ENCODE peak calls at places on chromosomes 11 and 22, in six cellular contexts. One of them, this sample, is unnamed.

GRCh38 chr11:23746896-23747295 is 750.0 kb upstream of the LUZP2 start:
- DNase-seq in non-pigmented ciliary epithelial cell: no peak
- DNase-seq in GM13977: no peak
- DNase-seq in heart right ventricle: no peak
- DNase-seq in ELF-1: no peak
- DNase-seq in smooth muscle cell of the brain vasculature: no peak
- DNase-seq in this sample: no peak

GRCh38 chr11:11816511-11817319 is 25.1 kb upstream of the USP47 start:
- DNase-seq in non-pigmented ciliary epithelial cell: no peak
- DNase-seq in GM13977: no peak
- DNase-seq in heart right ventricle: no peak
- DNase-seq in ELF-1: no peak
- DNase-seq in smooth muscle cell of the brain vasculature: no peak
- DNase-seq in this sample: no peak

GRCh38 chr22:38989461-38989860 is 7.3 kb downstream of the APOBEC3B start:
- DNase-seq in non-pigmented ciliary epithelial cell: no peak
- DNase-seq in GM13977: no peak
- DNase-seq in heart right ventricle: no peak
- DNase-seq in ELF-1: no peak
- DNase-seq in smooth muscle cell of the brain vasculature: no peak
- DNase-seq in this sample: no peak

GRCh38 chr11:123509737-123510578 is 79.9 kb downstream of the GRAMD1B start:
- DNase-seq in non-pigmented ciliary epithelial cell: peak; percentile 45
- DNase-seq in GM13977: no peak
- DNase-seq in heart right ventricle: no peak
- DNase-seq in ELF-1: peak; percentile 88
- DNase-seq in smooth muscle cell of the brain vasculature: peak; percentile 33
- DNase-seq in this sample: peak; percentile 21

GRCh38 chr11:22982903-22983302 is 122.6 kb upstream of the CCDC179 start:
- DNase-seq in non-pigmented ciliary epithelial cell: no peak
- DNase-seq in GM13977: no peak
- DNase-seq in heart right ventricle: no peak
- DNase-seq in ELF-1: no peak
- DNase-seq in smooth muscle cell of the brain vasculature: no peak
- DNase-seq in this sample: no peak

GRCh38 chr11:101129203-101129943 is at the start of gene PGR:
- DNase-seq in non-pigmented ciliary epithelial cell: no peak
- DNase-seq in GM13977: peak; percentile 17
- DNase-seq in heart right ventricle: peak; percentile 51
- DNase-seq in ELF-1: peak; percentile 48
- DNase-seq in smooth muscle cell of the brain vasculature: no peak
- DNase-seq in this sample: no peak

GRCh38 chr11:34658071-34659015 is 37.5 kb downstream of the EHF start:
- DNase-seq in non-pigmented ciliary epithelial cell: no peak
- DNase-seq in GM13977: no peak
- DNase-seq in heart right ventricle: no peak
- DNase-seq in ELF-1: no peak
- DNase-seq in smooth muscle cell of the brain vasculature: no peak
- DNase-seq in this sample: no peak

GRCh38 chr11:128290106-128290840 is 297.1 kb downstream of the ETS1 start:
- DNase-seq in non-pigmented ciliary epithelial cell: peak; percentile 47
- DNase-seq in GM13977: peak; percentile 58
- DNase-seq in heart right ventricle: peak; percentile 76
- DNase-seq in ELF-1: peak; percentile 58
- DNase-seq in smooth muscle cell of the brain vasculature: peak; percentile 80
- DNase-seq in this sample: peak; percentile 69

GRCh38 chr22:26127126-26127525 is 42.1 kb upstream of the SEZ6L start:
- DNase-seq in non-pigmented ciliary epithelial cell: no peak
- DNase-seq in GM13977: no peak
- DNase-seq in heart right ventricle: no peak
- DNase-seq in ELF-1: no peak
- DNase-seq in smooth muscle cell of the brain vasculature: no peak
- DNase-seq in this sample: no peak

GRCh38 chr11:123060265-123061000 is 1.5 kb downstream of the HSPA8 start:
- DNase-seq in non-pigmented ciliary epithelial cell: no peak
- DNase-seq in GM13977: no peak
- DNase-seq in heart right ventricle: no peak
- DNase-seq in ELF-1: no peak
- DNase-seq in smooth muscle cell of the brain vasculature: no peak
- DNase-seq in this sample: no peak

GRCh38 chr11:68988486-68988885 is 7.7 kb upstream of the MRGPRD start:
- DNase-seq in non-pigmented ciliary epithelial cell: no peak
- DNase-seq in GM13977: no peak
- DNase-seq in heart right ventricle: no peak
- DNase-seq in ELF-1: no peak
- DNase-seq in smooth muscle cell of the brain vasculature: no peak
- DNase-seq in this sample: no peak

GRCh38 chr11:12691473-12691872 is 17.3 kb downstream of the TEAD1 start:
- DNase-seq in non-pigmented ciliary epithelial cell: no peak
- DNase-seq in GM13977: no peak
- DNase-seq in heart right ventricle: no peak
- DNase-seq in ELF-1: no peak
- DNase-seq in smooth muscle cell of the brain vasculature: no peak
- DNase-seq in this sample: no peak

GRCh38 chr22:49973018-49973965 is 12.7 kb downstream of the PIM3 start:
- DNase-seq in non-pigmented ciliary epithelial cell: no peak
- DNase-seq in GM13977: no peak
- DNase-seq in heart right ventricle: no peak
- DNase-seq in ELF-1: peak; percentile 6
- DNase-seq in smooth muscle cell of the brain vasculature: no peak
- DNase-seq in this sample: no peak

GRCh38 chr22:30212363-30212995 is 34.1 kb downstream of the LIF start:
- DNase-seq in non-pigmented ciliary epithelial cell: peak; percentile 84
- DNase-seq in GM13977: no peak
- DNase-seq in heart right ventricle: peak; percentile 40
- DNase-seq in ELF-1: no peak
- DNase-seq in smooth muscle cell of the brain vasculature: no peak
- DNase-seq in this sample: peak; percentile 69

GRCh38 chr11:71322861-71323582 is 70.6 kb upstream of the SHANK2 start:
- DNase-seq in non-pigmented ciliary epithelial cell: no peak
- DNase-seq in GM13977: no peak
- DNase-seq in heart right ventricle: no peak
- DNase-seq in ELF-1: no peak
- DNase-seq in smooth muscle cell of the brain vasculature: no peak
- DNase-seq in this sample: no peak

GRCh38 chr11:15212876-15213275 is 98.2 kb downstream of the INSC start:
- DNase-seq in non-pigmented ciliary epithelial cell: no peak
- DNase-seq in GM13977: no peak
- DNase-seq in heart right ventricle: no peak
- DNase-seq in ELF-1: no peak
- DNase-seq in smooth muscle cell of the brain vasculature: no peak
- DNase-seq in this sample: no peak

GRCh38 chr22:31093956-31094622 is 13.0 kb downstream of the SMTN start:
- DNase-seq in non-pigmented ciliary epithelial cell: no peak
- DNase-seq in GM13977: peak; percentile 28
- DNase-seq in heart right ventricle: peak; percentile 73
- DNase-seq in ELF-1: no peak
- DNase-seq in smooth muscle cell of the brain vasculature: no peak
- DNase-seq in this sample: no peak

GRCh38 chr11:65425105-65425970 is 2.7 kb downstream of the NEAT1 start:
- DNase-seq in non-pigmented ciliary epithelial cell: no peak
- DNase-seq in GM13977: no peak
- DNase-seq in heart right ventricle: peak; percentile 48
- DNase-seq in ELF-1: peak; percentile 68
- DNase-seq in smooth muscle cell of the brain vasculature: no peak
- DNase-seq in this sample: no peak

GRCh38 chr11:111406589-111406988 is 27.5 kb upstream of the POU2AF1 start:
- DNase-seq in non-pigmented ciliary epithelial cell: no peak
- DNase-seq in GM13977: no peak
- DNase-seq in heart right ventricle: no peak
- DNase-seq in ELF-1: peak; percentile 19
- DNase-seq in smooth muscle cell of the brain vasculature: no peak
- DNase-seq in this sample: no peak

GRCh38 chr22:19772673-19773469 is 12.3 kb downstream of the TBX1 start:
- DNase-seq in non-pigmented ciliary epithelial cell: no peak
- DNase-seq in GM13977: no peak
- DNase-seq in heart right ventricle: no peak
- DNase-seq in ELF-1: no peak
- DNase-seq in smooth muscle cell of the brain vasculature: no peak
- DNase-seq in this sample: no peak

GRCh38 chr22:43305806-43306205 is 37.4 kb downstream of the SCUBE1 start:
- DNase-seq in non-pigmented ciliary epithelial cell: no peak
- DNase-seq in GM13977: no peak
- DNase-seq in heart right ventricle: peak; percentile 65
- DNase-seq in ELF-1: no peak
- DNase-seq in smooth muscle cell of the brain vasculature: no peak
- DNase-seq in this sample: no peak

GRCh38 chr22:46791201-46791731 is 28.8 kb downstream of the TBC1D22A start:
- DNase-seq in non-pigmented ciliary epithelial cell: peak; percentile 18
- DNase-seq in GM13977: peak; percentile 60
- DNase-seq in heart right ventricle: peak; percentile 48
- DNase-seq in ELF-1: no peak
- DNase-seq in smooth muscle cell of the brain vasculature: no peak
- DNase-seq in this sample: no peak

GRCh38 chr11:73249304-73249703 is 22.8 kb upstream of the P2RY6 start:
- DNase-seq in non-pigmented ciliary epithelial cell: no peak
- DNase-seq in GM13977: no peak
- DNase-seq in heart right ventricle: no peak
- DNase-seq in ELF-1: no peak
- DNase-seq in smooth muscle cell of the brain vasculature: no peak
- DNase-seq in this sample: no peak

GRCh38 chr11:60282291-60282690 is 1.8 kb downstream of the MS4A4A start:
- DNase-seq in non-pigmented ciliary epithelial cell: no peak
- DNase-seq in GM13977: no peak
- DNase-seq in heart right ventricle: no peak
- DNase-seq in ELF-1: no peak
- DNase-seq in smooth muscle cell of the brain vasculature: no peak
- DNase-seq in this sample: no peak

GRCh38 chr11:46912526-46913150 is 5.7 kb downstream of the LRP4 start:
- DNase-seq in non-pigmented ciliary epithelial cell: no peak
- DNase-seq in GM13977: no peak
- DNase-seq in heart right ventricle: no peak
- DNase-seq in ELF-1: peak; percentile 95
- DNase-seq in smooth muscle cell of the brain vasculature: no peak
- DNase-seq in this sample: no peak

GRCh38 chr11:106242723-106243405 is 165.4 kb downstream of the AASDHPPT start:
- DNase-seq in non-pigmented ciliary epithelial cell: no peak
- DNase-seq in GM13977: no peak
- DNase-seq in heart right ventricle: no peak
- DNase-seq in ELF-1: no peak
- DNase-seq in smooth muscle cell of the brain vasculature: no peak
- DNase-seq in this sample: no peak

GRCh38 chr11:108857382-108857781 is 192.5 kb downstream of the DDX10 start:
- DNase-seq in non-pigmented ciliary epithelial cell: no peak
- DNase-seq in GM13977: no peak
- DNase-seq in heart right ventricle: peak; percentile 66
- DNase-seq in ELF-1: no peak
- DNase-seq in smooth muscle cell of the brain vasculature: no peak
- DNase-seq in this sample: no peak

GRCh38 chr11:19679952-19680823 is 32.4 kb upstream of the NAV2 start:
- DNase-seq in non-pigmented ciliary epithelial cell: peak; percentile 81
- DNase-seq in GM13977: no peak
- DNase-seq in heart right ventricle: peak; percentile 87
- DNase-seq in ELF-1: peak; percentile 60
- DNase-seq in smooth muscle cell of the brain vasculature: peak; percentile 94
- DNase-seq in this sample: peak; percentile 91

GRCh38 chr22:23504522-23504921 is 75.6 kb downstream of the IGLL1 start:
- DNase-seq in non-pigmented ciliary epithelial cell: no peak
- DNase-seq in GM13977: peak; percentile 5
- DNase-seq in heart right ventricle: no peak
- DNase-seq in ELF-1: no peak
- DNase-seq in smooth muscle cell of the brain vasculature: no peak
- DNase-seq in this sample: no peak

GRCh38 chr11:94516725-94517124 is 4.5 kb downstream of the C11orf97 start:
- DNase-seq in non-pigmented ciliary epithelial cell: no peak
- DNase-seq in GM13977: no peak
- DNase-seq in heart right ventricle: no peak
- DNase-seq in ELF-1: no peak
- DNase-seq in smooth muscle cell of the brain vasculature: no peak
- DNase-seq in this sample: no peak

GRCh38 chr22:44935724-44936123 is 74.1 kb downstream of the PHF21B start:
- DNase-seq in non-pigmented ciliary epithelial cell: no peak
- DNase-seq in GM13977: no peak
- DNase-seq in heart right ventricle: no peak
- DNase-seq in ELF-1: no peak
- DNase-seq in smooth muscle cell of the brain vasculature: no peak
- DNase-seq in this sample: no peak

GRCh38 chr11:11963842-11964773 is 44.3 kb downstream of the DKK3 start:
- DNase-seq in non-pigmented ciliary epithelial cell: no peak
- DNase-seq in GM13977: no peak
- DNase-seq in heart right ventricle: peak; percentile 59
- DNase-seq in ELF-1: no peak
- DNase-seq in smooth muscle cell of the brain vasculature: no peak
- DNase-seq in this sample: no peak

GRCh38 chr11:130161441-130161840 is 1.9 kb downstream of the ST14 start:
- DNase-seq in non-pigmented ciliary epithelial cell: no peak
- DNase-seq in GM13977: no peak
- DNase-seq in heart right ventricle: no peak
- DNase-seq in ELF-1: peak; percentile 27
- DNase-seq in smooth muscle cell of the brain vasculature: no peak
- DNase-seq in this sample: no peak

This sample was measured in AG04449.